ENCODE peak calls at places on chromosomes 6 and 20, in six cellular contexts. W, Z, I, A, H and V are unnamed samples.

GRCh38 chr6:24495516-24495847 is 713 bp downstream of the ALDH5A1 start:
- DNase-seq in W (peak), Z (peak), I (peak), A (peak), H (peak), V (peak)

GRCh38 chr6:116945809-116946208 is 68.8 kb downstream of the RFX6 start:
- DNase-seq in W (peak), Z (peak), I (peak), A (peak), H (no peak), V (no peak)

GRCh38 chr6:31125586-31126363 is 5.5 kb upstream of the CDSN start:
- DNase-seq in W (no peak), Z (peak), I (no peak), A (peak), H (no peak), V (no peak)

GRCh38 chr6:39365281-39366074 is 43.0 kb upstream of the KCNK16 start:
- DNase-seq in W (no peak), Z (peak), I (no peak), A (peak), H (no peak), V (peak)

GRCh38 chr6:167477688-167478087 is 152.8 kb downstream of the TTLL2 start:
- DNase-seq in W (no peak), Z (no peak), I (no peak), A (no peak), H (no peak), V (peak)

GRCh38 chr6:158460602-158461092 is 99.2 kb upstream of the TMEM181 start:
- DNase-seq in W (no peak), Z (peak), I (no peak), A (peak), H (no peak), V (no peak)

GRCh38 chr6:108167449-108167903 is 1.7 kb downstream of the NR2E1 start:
- DNase-seq in W (no peak), Z (peak), I (no peak), A (no peak), H (no peak), V (no peak)

GRCh38 chr6:31356946-31357466 is at the start of gene HLA-B:
- DNase-seq in W (peak), Z (peak), I (peak), A (peak), H (peak), V (peak)

GRCh38 chr20:10666221-10667076 is 7.3 kb downstream of the JAG1 start:
- DNase-seq in W (no peak), Z (peak), I (no peak), A (no peak), H (no peak), V (no peak)

GRCh38 chr6:161736796-161737292 is 463.0 kb upstream of the AGPAT4 start:
- DNase-seq in W (no peak), Z (no peak), I (no peak), A (no peak), H (no peak), V (no peak)

GRCh38 chr6:37433657-37434271 is 743 bp downstream of the CMTR1 start:
- DNase-seq in W (no peak), Z (peak), I (peak), A (peak), H (no peak), V (peak)

GRCh38 chr6:6915813-6916547 is 191.8 kb upstream of the RREB1 start:
- DNase-seq in W (peak), Z (peak), I (peak), A (peak), H (peak), V (no peak)